ENCODE peak calls at places on chromosomes 16 and 17, in seven cellular contexts. C is mesendoderm, A is mammary epithelial cell, Z is uterus, U is GM23248, I is transverse colon, T is neural progenitor cell. J is an unnamed sample. For H3K4me1 and H3K36me3, the result is how much of the 10 kb centered on the place peaks cover.

GRCh38 chr17:53724726-53725125 is 98.0 kb upstream of the KIF2B start:
- DNase-seq in Z (no peak), C (no peak), A (no peak), T (no peak), U (peak), I (no peak), J (no peak)

GRCh38 chr16:14028207-14028606 is 42.9 kb upstream of the MRTFB start:
- DNase-seq in C (no peak), T (no peak), U (no peak), Z (no peak), I (no peak), A (no peak), J (no peak)

GRCh38 chr16:551210-551609 is 9.0 kb upstream of the PRR35 start:
- DNase-seq in U (no peak), T (no peak), I (no peak), C (no peak), A (no peak), Z (no peak), J (no peak)

GRCh38 chr16:28886945-28887344 is 8.7 kb downstream of the ATP2A1 start:
- DNase-seq in A (no peak), T (no peak), U (no peak), Z (no peak), I (no peak), C (no peak), J (no peak)

GRCh38 chr17:40602445-40603443 is 37.5 kb upstream of the CCR7 start:
- DNase-seq in I (no peak), C (no peak), T (no peak), A (no peak), U (no peak), Z (no peak), J (no peak)

GRCh38 chr16:55471448-55472097 is 7.4 kb upstream of the MMP2 start:
- DNase-seq in Z (no peak), A (peak), I (no peak), T (no peak), U (peak), C (peak), J (no peak)

GRCh38 chr17:16287563-16288027 is 65.7 kb downstream of the CENPV start:
- DNase-seq in A (peak), T (no peak), Z (no peak), U (peak), C (no peak), I (peak), J (no peak)

GRCh38 chr16:19700319-19700781 is 17.7 kb downstream of the KNOP1 start:
- DNase-seq in Z (peak), A (no peak), U (peak), C (no peak), T (no peak), I (peak), J (no peak)

GRCh38 chr17:51224615-51225262 is 35.1 kb downstream of the MBTD1 start:
- DNase-seq in C (no peak), U (no peak), A (no peak), T (no peak), Z (no peak), I (no peak), J (no peak)

GRCh38 chr16:75754126-75754525 is 27.8 kb upstream of the CPHXL start:
- DNase-seq in I (peak), U (no peak), T (no peak), A (peak), C (no peak), Z (no peak), J (no peak)

GRCh38 chr17:77498875-77499698 is 358.3 kb downstream of the SEC14L1 start:
- DNase-seq in Z (peak), U (no peak), T (no peak), A (no peak), I (peak), C (no peak), J (peak)

GRCh38 chr17:48333034-48333491 is 97.0 kb downstream of the SKAP1 start:
- DNase-seq in A (peak), I (no peak), Z (no peak), T (no peak), C (no peak), U (peak), J (no peak)

GRCh38 chr17:17200831-17201230 is 5.3 kb downstream of the PLD6 start:
- DNase-seq in A (no peak), Z (no peak), T (no peak), I (peak), C (no peak), U (no peak), J (peak)

GRCh38 chr16:47019563-47019962 is 46.1 kb upstream of the DNAJA2 start:
- DNase-seq in U (peak), I (no peak), T (no peak), C (no peak), Z (no peak), A (no peak), J (no peak)

GRCh38 chr16:3216263-3216640 is 18.7 kb downstream of the ZNF200 start:
- DNase-seq in C (no peak), A (no peak), I (no peak), T (no peak), Z (no peak), U (no peak), J (no peak)

GRCh38 chr16:75566040-75566888 is at the start of gene GABARAPL2:
- DNase-seq in I (peak), C (peak), A (peak), T (peak), U (peak), Z (peak), J (peak)

GRCh38 chr16:67662653-67663010 is 1.9 kb downstream of the PARD6A start:
- DNase-seq in C (no peak), U (no peak), A (no peak), T (no peak), I (no peak), Z (no peak), J (peak)

GRCh38 chr16:20763461-20764232 is at the start of gene ACSM3:
- DNase-seq in C (peak), Z (peak), T (peak), U (peak), I (peak), A (peak), J (no peak)

GRCh38 chr17:47871048-47871447 is 20.1 kb upstream of the SP6 start:
- DNase-seq in I (no peak), U (no peak), Z (no peak), C (no peak), T (no peak), A (no peak), J (no peak)

GRCh38 chr16:87086156-87086555 is 231.0 kb downstream of the C16orf95 start:
- DNase-seq in U (peak), I (no peak), T (no peak), A (no peak), Z (no peak), C (no peak), J (no peak)

GRCh38 chr17:50139950-50140885 is 10.3 kb upstream of the SAMD14 start:
- DNase-seq in U (peak), C (peak), I (peak), A (peak), T (peak), Z (peak), J (peak)

GRCh38 chr17:77501101-77501566 is 360.4 kb downstream of the SEC14L1 start:
- DNase-seq in C (no peak), A (no peak), U (peak), Z (peak), I (peak), T (peak), J (no peak)

GRCh38 chr17:33262724-33263123 is 30.4 kb downstream of the ASIC2 start:
- DNase-seq in Z (no peak), T (no peak), I (no peak), A (no peak), C (no peak), U (no peak), J (no peak)

GRCh38 chr16:68319185-68319908 is 8.5 kb downstream of the PRMT7 start:
- DNase-seq in C (peak), A (no peak), T (no peak), U (no peak), Z (no peak), I (no peak), J (no peak)

GRCh38 chr17:47935961-47936360 is 5.4 kb upstream of the PNPO start:
- DNase-seq in I (no peak), C (no peak), Z (no peak), A (peak), U (peak), T (no peak), J (no peak)

GRCh38 chr17:79306688-79307323 is 232.2 kb downstream of the ENGASE start:
- DNase-seq in Z (peak), T (no peak), U (no peak), I (no peak), C (no peak), A (no peak), J (no peak)

GRCh38 chr17:39921323-39921722 is 2.9 kb upstream of the GSDMB start:
- DNase-seq in U (no peak), I (no peak), A (no peak), C (no peak), T (no peak), Z (no peak), J (no peak)

GRCh38 chr17:79843917-79844815 is 4.9 kb upstream of the CBX4 start:
- DNase-seq in A (peak), U (peak), T (peak), C (no peak), I (peak), Z (peak), J (peak)

GRCh38 chr16:17563340-17563739 is 92.6 kb upstream of the XYLT1 start:
- DNase-seq in A (no peak), T (no peak), C (no peak), Z (no peak), I (no peak), U (no peak), J (no peak)

GRCh38 chr17:33964344-33964979 is 290.6 kb upstream of the CCL2 start:
- DNase-seq in U (no peak), I (peak), Z (no peak), T (no peak), A (no peak), C (peak), J (no peak)

GRCh38 chr16:75296606-75297005 is 45.2 kb upstream of the BCAR1 start:
- DNase-seq in C (no peak), U (peak), T (no peak), A (no peak), Z (no peak), I (no peak), J (peak)

GRCh38 chr16:27764869-27765675 is 215.1 kb downstream of the KATNIP start:
- DNase-seq in T (no peak), U (no peak), A (no peak), I (no peak), Z (no peak), C (no peak), J (no peak)

GRCh38 chr16:79805621-79806020 is 205.1 kb upstream of the MAF start:
- DNase-seq in I (no peak), Z (no peak), U (no peak), A (peak), T (peak), C (peak), J (no peak)

DNA sequence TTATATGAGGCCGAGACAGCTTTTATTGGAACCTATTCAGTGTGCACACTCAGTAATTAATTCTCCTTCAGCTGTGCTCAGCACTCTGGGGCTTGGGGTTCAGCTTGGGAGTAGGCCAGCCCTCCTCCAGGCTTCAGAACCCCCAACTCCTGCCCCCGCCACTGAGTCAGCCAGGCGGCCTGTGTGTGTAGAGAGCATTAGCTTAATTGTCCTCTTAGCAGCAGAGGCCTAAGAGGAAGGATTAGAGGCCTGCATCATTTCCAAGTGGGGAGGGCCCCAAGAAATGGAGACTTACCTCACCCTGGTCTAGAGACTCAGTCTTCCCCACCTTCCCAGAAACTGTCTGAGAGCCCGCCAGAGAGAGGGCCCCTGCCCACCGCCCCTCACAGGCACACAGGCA is 772 bp downstream of the PRSS53 start:
- DNase-seq in C (no peak), I (no peak), A (no peak), Z (no peak), U (no peak), T (no peak), J (no peak)
- H3K27ac ChIP-seq in C (no peak), I (no peak), A (no peak), Z (no peak), U (no peak), T (no peak), J (no peak)

DNA sequence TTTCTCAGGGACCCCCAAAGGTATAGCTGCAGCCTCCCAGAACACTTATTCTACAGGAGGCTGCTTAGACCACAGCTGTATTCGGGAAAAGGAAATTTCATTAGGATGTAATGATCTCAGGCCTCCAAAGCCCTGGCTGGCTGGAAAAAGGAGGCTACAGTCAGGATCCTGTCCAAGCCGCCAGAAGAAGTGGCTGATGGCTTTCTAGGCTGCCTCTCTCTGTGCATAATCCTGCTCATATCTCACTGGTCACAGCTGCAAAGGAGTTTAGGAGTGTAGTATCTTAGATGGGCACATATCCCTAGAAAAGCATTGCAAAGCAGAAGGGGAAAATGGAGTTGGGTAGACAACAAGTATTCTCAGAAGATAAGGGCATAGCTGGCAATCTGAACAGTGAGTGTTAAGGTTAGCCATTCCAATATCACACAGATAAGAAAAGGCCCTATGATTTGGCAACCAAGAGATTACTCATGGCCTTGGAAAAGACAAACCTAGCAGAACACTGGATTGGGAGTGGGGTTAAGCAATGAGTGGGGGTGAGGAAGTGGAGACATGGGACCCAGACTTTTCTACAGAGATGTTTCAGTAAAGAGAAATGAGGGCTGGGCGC is 26.0 kb upstream of the PRKCA start:
- DNase-seq in T (no peak), I (no peak), A (peak), U (peak), Z (no peak), C (peak), J (no peak)
- H3K4me1 ChIP-seq in T (under half), I (under half), A (under half), U (under half), Z (under half), C (under half), J (under half)

GRCh38 chr17:35666070-35666469 is 65.4 kb upstream of the RASL10B start:
- DNase-seq in I (no peak), A (no peak), U (peak), C (no peak), Z (no peak), T (no peak), J (no peak)
- H3K36me3 ChIP-seq in I (under half), A (under half), U (under half), C (under half), Z (under half), T (under half), J (half or more)

GRCh38 chr17:6497496-6498221 is 53.4 kb downstream of the PIMREG start:
- DNase-seq in A (no peak), U (no peak), Z (no peak), I (no peak), C (no peak), T (no peak), J (no peak)
- H3K27ac ChIP-seq in A (no peak), U (no peak), Z (no peak), I (no peak), C (no peak), T (no peak), J (no peak)

DNA sequence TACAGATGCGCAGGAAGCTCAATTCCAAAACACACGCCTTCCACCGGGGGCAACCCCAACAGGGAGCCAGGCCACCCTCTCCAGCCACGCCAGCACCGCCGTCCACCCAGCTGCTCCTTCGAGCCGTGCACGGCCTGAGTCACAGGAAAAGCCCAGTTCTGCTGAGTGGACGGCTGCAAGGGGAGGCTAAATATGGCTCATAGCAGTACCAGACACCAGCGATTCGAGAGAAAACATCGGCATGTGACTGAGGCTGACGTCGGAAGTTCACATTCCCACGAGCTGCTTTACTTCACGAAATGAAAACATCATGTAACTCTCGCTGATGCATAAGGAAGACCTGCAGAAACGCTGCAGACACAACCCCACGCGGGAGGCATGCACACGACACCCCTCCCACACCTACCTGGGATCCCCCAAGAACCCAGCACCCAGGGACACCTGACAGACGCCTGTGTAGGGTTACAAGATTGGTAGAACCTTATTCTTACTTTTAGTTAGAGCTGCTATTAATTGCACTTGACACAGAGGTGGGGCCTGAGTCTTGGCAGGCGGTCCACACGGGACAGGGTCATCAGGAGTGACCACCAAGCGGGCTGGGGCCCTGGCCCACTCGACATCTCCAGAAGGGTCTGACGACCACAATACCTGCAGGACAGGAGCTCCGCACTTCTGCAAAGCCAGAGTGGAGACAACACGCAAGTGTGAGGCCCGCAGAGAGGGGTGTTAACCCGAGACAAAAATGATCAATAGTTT is 116.8 kb downstream of the ANKRD11 start:
- DNase-seq in T (no peak), I (no peak), A (no peak), U (no peak), C (no peak), Z (no peak), J (peak)
- H3K4me1 ChIP-seq in T (under half), I (under half), A (under half), U (under half), C (under half), Z (under half), J (under half)